ENCODE peak calls at places on chromosomes 11 and 22, in five cellular contexts. G is ascending aorta, I is IMR-90, Y is mammary epithelial cell, U is mucosa of descending colon. H is an unnamed sample.
A peak's percentile ranks its signal among the peaks of the same experiment; 100 is the strongest.

GRCh38 chr11:60842688-60843605 is 1.0 kb downstream of the CCDC86 start:
- DNase-seq in Y (no peak), U (no peak), I (no peak), G (no peak), H (no peak)

GRCh38 chr22:40422558-40423245 is 52.3 kb downstream of the SGSM3 start:
- DNase-seq in I (no peak), U (no peak), Y (no peak), G (no peak), H (no peak)

GRCh38 chr11:32400670-32401369 is 34.5 kb downstream of the WT1 start:
- DNase-seq in I (no peak), U (no peak), Y (no peak), G (no peak), H (no peak)

GRCh38 chr11:94926698-94927237 is 46.6 kb downstream of the CWC15 start:
- DNase-seq in U (peak; percentile 55), I (peak; percentile 94), G (peak; percentile 27), Y (no peak), H (peak; percentile 90)

GRCh38 chr11:72860592-72860991 is 46.4 kb downstream of the ATG16L2 start:
- DNase-seq in Y (no peak), U (no peak), G (no peak), I (no peak), H (no peak)

GRCh38 chr11:66126808-66127555 is 56.9 kb downstream of the PACS1 start:
- DNase-seq in I (peak; percentile 79), U (peak; percentile 30), G (no peak), Y (peak; percentile 87), H (no peak)

GRCh38 chr11:119319136-119319701 is 2.3 kb upstream of the MCAM start:
- DNase-seq in I (no peak), G (no peak), Y (no peak), U (no peak), H (peak; percentile 82)

GRCh38 chr11:12167098-12167999 is 57.0 kb downstream of the MICAL2 start:
- DNase-seq in Y (peak; percentile 98), G (no peak), U (peak; percentile 84), I (peak; percentile 97), H (no peak)

GRCh38 chr11:74001822-74002286 is 7.0 kb downstream of the UCP3 start:
- DNase-seq in G (no peak), Y (no peak), I (no peak), U (no peak), H (peak; percentile 66)

GRCh38 chr11:83157755-83158473 is 983 bp downstream of the PCF11 start:
- DNase-seq in Y (peak; percentile 51), G (no peak), U (peak; percentile 70), I (peak; percentile 33), H (peak; percentile 91)

GRCh38 chr22:45777852-45778172 is 106.2 kb downstream of the ATXN10 start:
- DNase-seq in Y (no peak), I (no peak), U (no peak), G (no peak), H (no peak)

GRCh38 chr22:36546092-36546804 is 17.3 kb upstream of the EIF3D start:
- DNase-seq in G (no peak), I (peak; percentile 62), U (peak; percentile 22), Y (no peak), H (no peak)

GRCh38 chr11:86234831-86235461 is 9.6 kb upstream of the EED start:
- DNase-seq in G (no peak), Y (no peak), U (no peak), I (no peak), H (no peak)

GRCh38 chr11:80417681-80418080 is 976.9 kb upstream of the TENM4 start:
- DNase-seq in I (no peak), Y (peak; percentile 33), G (no peak), U (no peak), H (no peak)

GRCh38 chr11:46387919-46388618 is 3.5 kb downstream of the CHRM4 start:
- DNase-seq in I (no peak), G (no peak), U (no peak), Y (no peak), H (no peak)

GRCh38 chr11:46387456-46387855 is 4.1 kb downstream of the CHRM4 start:
- DNase-seq in G (no peak), U (no peak), I (no peak), Y (no peak), H (no peak)

GRCh38 chr11:46390331-46391171 is 1.0 kb downstream of the CHRM4 start:
- DNase-seq in G (no peak), U (no peak), I (no peak), Y (no peak), H (no peak)

GRCh38 chr11:46389450-46390330 is 1.9 kb downstream of the CHRM4 start:
- DNase-seq in G (no peak), Y (peak; percentile 59), I (peak; percentile 46), U (peak; percentile 83), H (peak; percentile 94)

GRCh38 chr11:46388619-46389449 is 2.7 kb downstream of the CHRM4 start:
- DNase-seq in I (no peak), G (no peak), Y (no peak), U (no peak), H (no peak)
- H3K4me3 ChIP-seq in I (no peak overlapping the region), G (no peak overlapping the region), Y (no peak overlapping the region), U (no peak overlapping the region), H (no peak overlapping the region)

GRCh38 chr22:26480611-26480932 is 3.0 kb downstream of the HPS4 start:
- DNase-seq in U (no peak), G (no peak), I (no peak), Y (no peak), H (no peak)
- H3K4me3 ChIP-seq in U (no peak overlapping the region), G (no peak overlapping the region), I (no peak overlapping the region), Y (no peak overlapping the region), H (no peak overlapping the region)

DNA sequence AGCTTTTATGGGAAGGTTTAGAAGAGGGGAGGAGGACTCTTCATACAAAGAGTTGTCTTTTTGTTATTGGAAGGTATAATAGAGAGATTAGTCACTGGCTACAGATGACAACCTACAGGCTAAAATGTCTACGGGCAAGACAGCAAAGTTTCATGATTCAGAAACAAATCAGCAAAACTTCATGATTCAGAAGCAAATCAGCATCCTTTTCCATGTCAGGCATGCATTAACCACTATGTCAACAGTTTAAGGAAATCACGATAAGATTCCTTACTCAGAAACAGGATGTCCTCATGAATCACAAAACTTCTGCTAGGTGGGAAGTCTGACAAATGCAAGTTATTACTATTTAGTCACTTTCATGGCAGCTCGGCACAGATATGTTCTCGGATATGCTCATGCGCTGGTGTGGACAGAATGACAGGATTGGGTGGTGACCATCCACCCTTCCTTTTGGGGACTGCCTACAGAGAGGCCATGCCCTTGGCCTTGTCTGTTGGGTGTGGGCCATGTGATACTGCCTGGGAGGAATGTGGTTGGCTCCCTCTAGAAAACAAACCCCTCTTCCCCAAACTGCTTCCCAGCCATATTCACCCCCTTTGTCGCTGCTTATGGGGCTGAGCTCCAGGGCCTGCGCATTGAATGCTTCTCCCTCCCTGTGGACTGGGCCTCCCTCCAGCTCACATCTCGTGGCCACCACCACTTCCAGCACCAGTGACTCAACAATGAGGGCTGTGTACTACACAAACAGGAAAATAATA is 10.2 kb downstream of the C11orf91 start:
- DNase-seq in Y (peak; percentile 99), I (peak; percentile 99), U (no peak), G (peak; percentile 45), H (peak; percentile 83)
- H3K4me3 ChIP-seq in Y (no peak overlapping the region), I (no peak overlapping the region), U (no peak overlapping the region), G (no peak overlapping the region), H (no peak overlapping the region)

GRCh38 chr22:20211997-20212753 is 55.9 kb downstream of the RTN4R start:
- DNase-seq in I (peak; percentile 7), Y (peak; percentile 13), U (peak; percentile 41), G (no peak), H (no peak)
- H3K4me3 ChIP-seq in I (no peak overlapping the region), Y (no peak overlapping the region), U (no peak overlapping the region), G (no peak overlapping the region), H (no peak overlapping the region)

GRCh38 chr11:43646767-43647166 is 33.8 kb upstream of the HSD17B12 start:
- DNase-seq in Y (no peak), I (no peak), G (no peak), U (no peak), H (no peak)

GRCh38 chr11:43649921-43650320 is 30.6 kb upstream of the HSD17B12 start:
- DNase-seq in Y (no peak), G (no peak), U (no peak), I (no peak), H (no peak)

GRCh38 chr11:43648888-43649287 is 31.6 kb upstream of the HSD17B12 start:
- DNase-seq in U (no peak), Y (no peak), I (no peak), G (no peak), H (no peak)

GRCh38 chr11:43644626-43645299 is 35.8 kb upstream of the HSD17B12 start:
- DNase-seq in U (peak; percentile 20), I (peak; percentile 3), G (no peak), Y (peak; percentile 4), H (no peak)

DNA sequence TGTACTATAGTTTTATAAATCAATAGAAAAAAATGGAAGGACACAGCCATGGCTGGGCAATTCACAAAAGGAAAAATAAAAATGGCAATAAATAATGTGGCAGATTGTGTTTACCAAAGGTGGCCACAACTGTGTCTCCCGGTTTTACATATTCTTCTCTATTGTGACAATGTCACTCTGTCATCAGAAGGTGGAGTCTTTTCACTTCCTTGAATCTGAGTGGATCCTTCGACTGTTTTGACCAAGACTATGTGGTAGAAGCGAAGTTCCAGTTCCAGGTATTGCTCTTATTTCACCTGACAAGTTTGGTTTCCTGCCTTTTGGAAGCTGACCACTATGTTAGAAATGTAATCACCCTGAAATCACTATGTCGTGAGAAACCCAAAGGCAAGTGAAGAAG is 31.0 kb upstream of the HSD17B12 start:
- DNase-seq in Y (no peak), I (no peak), U (no peak), G (no peak), H (no peak)
- H3K4me3 ChIP-seq in Y (no peak overlapping the region), I (no peak overlapping the region), U (no peak overlapping the region), G (no peak overlapping the region), H (no peak overlapping the region)

DNA sequence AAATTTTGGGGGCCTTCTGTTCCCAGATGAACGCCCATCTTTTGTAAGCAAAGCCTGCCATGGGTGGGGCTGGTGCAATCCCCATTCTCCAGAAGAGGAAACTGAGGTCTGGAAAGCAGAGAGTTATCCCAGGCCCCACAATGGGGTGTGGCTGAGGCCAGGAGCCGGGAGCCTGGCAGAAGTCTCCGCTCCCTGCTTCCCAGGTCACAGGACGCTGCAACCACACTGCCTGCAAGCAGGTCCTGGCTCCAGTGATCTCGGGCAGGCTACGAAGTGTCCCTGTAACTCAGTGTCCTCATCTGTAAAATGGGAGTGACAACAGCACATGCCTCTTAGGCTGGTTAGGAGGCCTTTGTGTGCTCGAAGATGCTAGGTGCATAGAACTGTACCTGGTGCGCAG is 1.7 kb downstream of the PLCB3 start:
- DNase-seq in I (no peak), Y (no peak), U (no peak), G (no peak), H (no peak)
- H3K4me3 ChIP-seq in I (no peak overlapping the region), Y (peak overlapping the region; percentile 58), U (no peak overlapping the region), G (peak overlapping the region; percentile 86), H (no peak overlapping the region)

DNA sequence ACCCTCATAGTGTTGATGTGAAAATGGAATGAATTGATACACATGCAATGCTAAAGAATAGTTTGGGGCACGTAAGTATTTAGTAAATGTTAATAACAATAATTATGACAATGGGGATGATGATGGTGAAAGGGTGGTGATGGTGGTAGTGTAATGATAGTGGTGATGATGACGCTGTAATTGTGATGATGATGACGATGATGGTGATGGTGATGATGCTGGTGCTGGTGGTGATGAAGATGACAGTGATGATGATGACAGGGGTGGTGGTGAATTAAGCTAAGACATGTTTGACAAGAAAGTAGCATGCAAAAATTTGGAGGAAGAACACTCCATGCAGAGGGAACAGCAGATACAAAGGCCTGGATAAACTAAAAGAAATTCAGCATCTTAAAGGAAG is 364.4 kb upstream of the API5 start:
- DNase-seq in G (no peak), Y (no peak), U (no peak), I (no peak), H (no peak)
- H3K4me3 ChIP-seq in G (no peak overlapping the region), Y (no peak overlapping the region), U (no peak overlapping the region), I (no peak overlapping the region), H (no peak overlapping the region)

H was measured in lower leg skin.